ENCODE peak calls at places on chromosomes 5 and 9, in seven cellular contexts. N is GM12892, T is GM12891, O is H1, D is SK-N-SH, S is GM12878, B is HepG2. A is an unnamed sample.

GRCh38 chr9:1013018-1013417 is 36.6 kb downstream of the DMRT3 start:
- DNase-seq in T (no peak), O (no peak), B (no peak), S (no peak), N (no peak), D (no peak), A (no peak)

GRCh38 chr5:25064306-25064705 is 419.5 kb upstream of the CDH10 start:
- DNase-seq in S (no peak), D (no peak), T (no peak), B (no peak), N (no peak), O (no peak), A (no peak)

GRCh38 chr5:176542135-176542595 is 5.0 kb upstream of the RNF44 start:
- DNase-seq in B (no peak), O (no peak), N (no peak), T (no peak), S (no peak), D (no peak), A (peak)

GRCh38 chr5:106154280-106154716 is 1516.4 kb downstream of the EFNA5 start:
- DNase-seq in O (peak), T (no peak), D (no peak), N (no peak), S (no peak), B (no peak), A (no peak)

GRCh38 chr9:32378496-32378895 is 5.9 kb upstream of the ACO1 start:
- DNase-seq in T (peak), N (no peak), S (peak), D (peak), B (peak), O (no peak), A (peak)

GRCh38 chr5:52759381-52759780 is 28.3 kb upstream of the ITGA1 start:
- DNase-seq in T (no peak), D (no peak), N (no peak), O (no peak), S (no peak), B (no peak), A (no peak)

GRCh38 chr9:130276121-130276520 is 10.6 kb downstream of the HMCN2 start:
- DNase-seq in S (no peak), B (no peak), N (no peak), D (no peak), T (no peak), O (no peak), A (no peak)

GRCh38 chr9:114634387-114634786 is 23.2 kb downstream of the TEX53 start:
- DNase-seq in D (no peak), S (no peak), B (no peak), T (no peak), N (no peak), O (no peak), A (no peak)

GRCh38 chr9:126326228-126327015 is at the start of gene MVB12B:
- DNase-seq in B (no peak), O (no peak), T (peak), N (peak), S (no peak), D (peak), A (peak)

GRCh38 chr9:120531683-120532300 is 48.2 kb downstream of the CDK5RAP2 start:
- DNase-seq in O (no peak), S (no peak), T (no peak), D (peak), N (no peak), B (peak), A (peak)

GRCh38 chr9:109437286-109437685 is 60.8 kb downstream of the PTPN3 start:
- DNase-seq in B (no peak), D (no peak), S (no peak), O (no peak), N (no peak), T (no peak), A (no peak)

GRCh38 chr9:93097496-93098205 is 1.6 kb downstream of the CARD19 start:
- DNase-seq in T (no peak), N (no peak), S (no peak), B (no peak), O (no peak), D (no peak), A (no peak)

GRCh38 chr5:176844706-176845391 is 34.5 kb downstream of the UNC5A start:
- DNase-seq in D (peak), B (no peak), S (no peak), O (no peak), T (no peak), N (no peak), A (no peak)

GRCh38 chr5:135019314-135019713 is 14.7 kb downstream of the PITX1 start:
- DNase-seq in S (no peak), D (no peak), B (no peak), O (no peak), T (no peak), N (no peak), A (no peak)

GRCh38 chr9:100064872-100065581 is 33.8 kb downstream of the ERP44 start:
- DNase-seq in T (no peak), N (no peak), O (no peak), D (no peak), B (no peak), S (no peak), A (no peak)

GRCh38 chr5:54807421-54807820 is 178.0 kb downstream of the ESM1 start:
- DNase-seq in O (no peak), T (no peak), B (no peak), S (no peak), D (no peak), N (no peak), A (no peak)
- TF ChIP-seq TAF1 in O (no peak), T (no peak), B (no peak), S (no peak), D (no peak), N (no peak), A (no peak)

DNA sequence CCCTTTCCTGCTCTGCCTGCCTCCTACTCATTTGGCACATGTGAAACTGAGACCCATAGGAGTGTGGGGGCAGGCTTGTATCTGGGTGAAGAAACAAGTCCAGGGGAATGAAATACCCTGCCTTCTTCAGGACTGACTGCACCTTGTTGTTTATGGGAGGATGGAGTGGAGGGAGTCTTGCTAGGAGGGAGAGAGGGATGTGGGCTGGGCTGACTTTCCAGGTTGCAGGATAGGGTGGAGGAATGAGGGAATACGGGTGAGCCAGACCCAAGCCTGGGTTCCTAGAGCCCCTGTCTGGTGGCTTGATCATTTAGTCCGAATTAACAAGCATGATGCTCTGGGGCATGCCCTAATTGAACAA is 3.3 kb downstream of the CXXC5 start:
- DNase-seq in B (no peak), N (no peak), D (no peak), S (no peak), O (no peak), T (no peak), A (no peak)
- TF ChIP-seq TAF1 in B (no peak), N (no peak), D (no peak), S (no peak), O (no peak), T (no peak), A (no peak)

DNA sequence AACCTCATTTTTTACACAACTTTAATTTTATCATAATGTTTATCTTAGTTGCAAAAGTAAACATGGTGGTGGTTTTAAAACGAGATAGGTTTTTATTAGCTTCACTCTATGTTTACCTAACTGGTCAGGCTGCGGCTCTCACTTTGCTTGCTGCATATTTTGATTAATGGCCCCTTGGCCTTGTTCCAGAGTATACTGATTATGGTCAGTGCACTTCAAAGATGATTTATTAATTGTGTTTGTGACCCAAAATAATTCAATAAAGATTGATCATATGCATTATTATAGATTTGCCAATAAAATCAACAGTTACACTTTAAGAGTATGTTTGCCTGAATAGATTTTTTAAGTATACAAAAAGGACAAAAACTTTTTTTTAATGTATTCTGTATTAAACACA is 188.0 kb downstream of the XRCC4 start:
- DNase-seq in O (no peak), S (no peak), B (peak), D (peak), N (no peak), T (no peak), A (no peak)
- TF ChIP-seq TAF1 in O (no peak), S (no peak), B (no peak), D (no peak), N (no peak), T (no peak), A (no peak)

GRCh38 chr5:19739691-19740090 is 248.3 kb downstream of the CDH18 start:
- DNase-seq in B (no peak), T (no peak), D (peak), O (no peak), S (no peak), N (no peak), A (no peak)

GRCh38 chr5:19733612-19734495 is 254.1 kb downstream of the CDH18 start:
- DNase-seq in D (no peak), S (no peak), B (no peak), N (no peak), O (peak), T (no peak), A (no peak)

DNA sequence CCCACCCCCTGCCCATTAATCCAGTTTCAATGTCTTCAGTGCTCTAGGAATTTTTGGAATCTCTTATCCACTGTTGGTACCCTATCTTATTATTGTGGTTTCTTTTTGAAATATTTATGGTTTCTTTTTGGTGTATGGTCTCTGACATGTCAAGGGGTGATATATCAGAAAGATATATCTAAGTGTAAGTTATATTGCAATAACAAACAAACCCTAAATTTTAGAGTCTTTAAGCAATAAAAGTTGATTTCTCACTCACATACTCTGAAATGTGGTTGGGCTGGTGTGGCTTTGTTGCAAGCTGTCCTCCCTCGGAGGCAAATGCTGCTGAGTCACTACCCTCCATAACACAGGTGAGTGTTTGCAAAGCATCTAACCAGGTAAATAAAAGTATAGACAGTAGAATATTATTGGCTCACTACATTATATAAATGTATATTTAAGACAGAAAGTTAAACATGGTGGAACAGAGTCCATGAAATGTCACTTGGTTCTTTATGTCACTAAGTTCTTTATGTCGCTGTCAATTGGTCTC is 253.2 kb downstream of the CDH18 start:
- DNase-seq in N (no peak), S (no peak), T (no peak), O (no peak), D (no peak), B (no peak), A (no peak)
- TF ChIP-seq TAF1 in N (no peak), S (no peak), T (no peak), O (no peak), D (no peak), B (no peak), A (no peak)

DNA sequence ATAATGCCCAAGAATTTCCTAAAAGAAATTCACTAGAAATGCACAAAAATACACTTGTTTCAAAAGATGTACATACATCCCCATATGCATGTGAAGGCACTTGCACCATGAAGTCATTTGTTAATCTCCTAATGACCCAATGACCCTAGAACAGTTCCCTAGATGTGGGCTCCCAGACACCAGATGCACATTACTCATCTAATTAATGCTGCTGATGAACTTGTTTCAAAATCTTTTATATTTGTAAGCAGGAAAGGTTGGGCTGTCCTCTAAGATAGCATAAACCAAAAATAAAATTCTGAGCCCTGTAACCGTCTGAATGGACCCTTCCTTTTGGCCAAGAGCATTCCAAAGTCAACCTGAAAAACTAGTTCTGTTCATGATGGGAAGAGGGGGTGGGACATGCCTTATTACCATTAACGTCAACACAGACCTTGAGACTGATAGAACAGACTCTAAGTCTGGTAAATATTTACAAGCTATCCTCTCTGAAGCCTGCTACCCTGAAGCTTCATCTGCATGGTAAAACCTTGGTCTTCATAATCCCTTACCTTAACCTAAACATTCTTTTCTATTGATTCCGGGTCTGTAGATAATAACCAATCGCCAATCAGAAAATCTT is 91.0 kb upstream of the DAPK1 start:
- DNase-seq in N (no peak), O (no peak), B (no peak), S (no peak), D (no peak), T (no peak), A (no peak)
- TF ChIP-seq TAF1 in N (no peak), O (no peak), B (no peak), S (no peak), D (no peak), T (no peak), A (no peak)

DNA sequence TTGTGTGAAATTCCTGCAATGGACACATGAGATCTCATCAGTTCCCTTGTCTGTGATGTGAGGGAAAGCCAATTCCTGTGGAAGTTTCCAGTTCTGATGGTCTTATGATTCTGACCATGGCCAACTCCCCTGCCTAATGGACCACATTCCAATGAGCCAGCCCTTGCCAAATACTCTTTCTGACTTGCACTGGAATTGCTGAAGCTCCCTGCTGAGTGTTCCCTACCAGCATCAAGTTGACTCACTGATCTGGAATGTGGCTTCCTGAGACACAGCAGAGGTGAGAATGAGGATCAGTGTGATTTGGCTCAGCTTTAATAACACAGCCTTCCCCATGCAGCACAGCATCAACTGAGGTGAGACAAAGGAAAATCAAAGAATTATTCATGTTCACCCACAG is 427.8 kb downstream of the KDM4C start:
- DNase-seq in N (no peak), O (peak), T (no peak), D (no peak), S (no peak), B (peak), A (no peak)
- TF ChIP-seq TAF1 in N (no peak), O (no peak), T (no peak), D (no peak), S (no peak), B (no peak), A (no peak)

GRCh38 chr5:159514229-159514822 is 184.0 kb upstream of the IL12B start:
- DNase-seq in T (no peak), O (no peak), S (no peak), B (no peak), D (peak), N (no peak), A (no peak)

GRCh38 chr5:159519365-159519764 is 189.1 kb upstream of the IL12B start:
- DNase-seq in B (no peak), N (no peak), S (no peak), D (no peak), O (no peak), T (no peak), A (no peak)

GRCh38 chr5:159515197-159515596 is 184.9 kb upstream of the IL12B start:
- DNase-seq in O (no peak), D (no peak), B (no peak), N (no peak), T (no peak), S (no peak), A (no peak)

GRCh38 chr5:159518361-159518760 is 188.1 kb upstream of the IL12B start:
- DNase-seq in D (no peak), O (no peak), S (no peak), T (no peak), N (no peak), B (no peak), A (no peak)

DNA sequence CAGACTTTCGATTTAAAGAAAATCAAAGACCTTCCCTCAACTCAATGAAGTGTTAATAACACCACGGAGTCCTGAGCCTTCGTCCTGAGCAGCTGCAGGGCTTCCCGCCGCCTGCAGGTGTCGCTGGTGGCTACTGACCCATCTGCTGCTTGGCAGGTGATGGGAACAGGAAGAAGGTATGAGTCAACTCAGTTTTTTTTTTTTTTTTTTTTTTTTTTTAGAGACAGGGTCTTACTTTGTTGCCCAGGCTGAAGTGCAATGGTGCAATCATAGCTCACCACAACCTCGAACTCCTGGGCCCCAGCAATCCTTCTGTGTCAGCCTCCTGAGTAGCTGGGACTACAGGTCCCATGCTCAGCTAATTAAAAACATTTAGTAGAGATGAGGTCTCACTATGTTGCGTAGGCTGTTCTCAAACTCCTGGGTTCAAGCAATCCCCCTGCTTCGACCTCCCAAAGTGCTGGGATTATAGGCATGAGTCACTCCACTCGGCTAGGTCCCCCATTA is 185.7 kb upstream of the IL12B start:
- DNase-seq in B (peak), N (peak), O (peak), T (peak), D (peak), S (peak), A (peak)
- TF ChIP-seq TAF1 in B (no peak), N (no peak), O (no peak), T (no peak), D (no peak), S (no peak), A (no peak)

A was measured in K562.